ENCODE peak calls at places on chromosome 15, in four cellular contexts. D, Y, C and B are unnamed samples.

GRCh38 chr15:57663262-57663661 is 43.3 kb upstream of the POLR2M start:
- DNase-seq in D (no peak), Y (no peak), C (no peak), B (no peak)

GRCh38 chr15:28113426-28114113 is 14.5 kb upstream of the OCA2 start:
- DNase-seq in D (no peak), Y (no peak), C (no peak), B (no peak)

GRCh38 chr15:76576526-76577279 is 240.1 kb downstream of the ISL2 start:
- DNase-seq in D (no peak), Y (no peak), C (peak), B (peak)

GRCh38 chr15:62067448-62068044 is 769 bp downstream of the C2CD4A start:
- DNase-seq in D (no peak), Y (no peak), C (peak), B (no peak)

GRCh38 chr15:63953524-63953923 is 92.8 kb downstream of the DAPK2 start:
- DNase-seq in D (no peak), Y (no peak), C (no peak), B (no peak)

GRCh38 chr15:38828031-38828532 is 263.5 kb upstream of the RASGRP1 start:
- DNase-seq in D (no peak), Y (no peak), C (no peak), B (no peak)

GRCh38 chr15:49831206-49831965 is 210.5 kb downstream of the DTWD1 start:
- DNase-seq in D (no peak), Y (peak), C (peak), B (no peak)

GRCh38 chr15:77554306-77555080 is 78.2 kb downstream of the LINGO1 start:
- DNase-seq in D (no peak), Y (no peak), C (no peak), B (peak)

GRCh38 chr15:81160312-81161214 is 26.5 kb downstream of the CFAP161 start:
- DNase-seq in D (no peak), Y (peak), C (peak), B (no peak)

GRCh38 chr15:69526086-69526485 is 73.5 kb downstream of the RPLP1 start:
- DNase-seq in D (no peak), Y (no peak), C (peak), B (no peak)

GRCh38 chr15:80580107-80580506 is 115.0 kb upstream of the ABHD17C start:
- DNase-seq in D (no peak), Y (peak), C (no peak), B (no peak)

GRCh38 chr15:97960364-97961066 is at the start of gene ARRDC4:
- DNase-seq in D (peak), Y (peak), C (peak), B (peak)

GRCh38 chr15:70095387-70096214 is 2.1 kb downstream of the TLE3 start:
- DNase-seq in D (no peak), Y (no peak), C (peak), B (no peak)

GRCh38 chr15:42348083-42348482 is 11.2 kb upstream of the CAPN3 start:
- DNase-seq in D (no peak), Y (no peak), C (no peak), B (no peak)

GRCh38 chr15:86432861-86433260 is 353.2 kb downstream of the AGBL1 start:
- DNase-seq in D (no peak), Y (peak), C (no peak), B (no peak)

GRCh38 chr15:52172869-52173268 is 18.3 kb downstream of the GNB5 start:
- DNase-seq in D (no peak), Y (no peak), C (no peak), B (no peak)

GRCh38 chr15:65829150-65829764 is 37.2 kb upstream of the DENND4A start:
- DNase-seq in D (no peak), Y (peak), C (no peak), B (no peak)

GRCh38 chr15:88635343-88635742 is 3.5 kb upstream of the ISG20 start:
- DNase-seq in D (no peak), Y (no peak), C (no peak), B (no peak)